ENCODE peak calls at places on chromosomes 16 and 17, in four cellular contexts. One of them, this sample, is unnamed.

GRCh38 chr16:89545831-89546574 is 14.5 kb upstream of the RPL13 start:
- DNase-seq in activated naive CD8-positive, alpha-beta T cell treated with anti-CD3 and anti-CD28 coated beads for 36 hours: no peak
- DNase-seq in cardiac fibroblast: no peak
- DNase-seq in left ventricle myocardium superior: no peak
- DNase-seq in this sample: no peak

GRCh38 chr16:27642753-27643152 is 92.8 kb downstream of the KATNIP start:
- DNase-seq in left ventricle myocardium superior: no peak
- DNase-seq in cardiac fibroblast: peak
- DNase-seq in activated naive CD8-positive, alpha-beta T cell treated with anti-CD3 and anti-CD28 coated beads for 36 hours: no peak
- DNase-seq in this sample: no peak

GRCh38 chr16:55116165-55116894 is 185.7 kb downstream of the IRX5 start:
- DNase-seq in left ventricle myocardium superior: no peak
- DNase-seq in activated naive CD8-positive, alpha-beta T cell treated with anti-CD3 and anti-CD28 coated beads for 36 hours: no peak
- DNase-seq in cardiac fibroblast: no peak
- DNase-seq in this sample: no peak

GRCh38 chr17:83118071-83118841 is 38.8 kb downstream of the METRNL start:
- DNase-seq in cardiac fibroblast: no peak
- DNase-seq in left ventricle myocardium superior: no peak
- DNase-seq in activated naive CD8-positive, alpha-beta T cell treated with anti-CD3 and anti-CD28 coated beads for 36 hours: no peak
- DNase-seq in this sample: no peak

GRCh38 chr17:2053380-2054261 is 1.3 kb upstream of the HIC1 start:
- DNase-seq in cardiac fibroblast: peak
- DNase-seq in left ventricle myocardium superior: peak
- DNase-seq in activated naive CD8-positive, alpha-beta T cell treated with anti-CD3 and anti-CD28 coated beads for 36 hours: peak
- DNase-seq in this sample: peak

GRCh38 chr17:77882481-77883212 is 75.9 kb upstream of the TNRC6C start:
- DNase-seq in cardiac fibroblast: peak
- DNase-seq in activated naive CD8-positive, alpha-beta T cell treated with anti-CD3 and anti-CD28 coated beads for 36 hours: peak
- DNase-seq in left ventricle myocardium superior: peak
- DNase-seq in this sample: no peak

GRCh38 chr17:72332367-72332766 is 211.5 kb downstream of the SOX9 start:
- DNase-seq in cardiac fibroblast: no peak
- DNase-seq in left ventricle myocardium superior: no peak
- DNase-seq in activated naive CD8-positive, alpha-beta T cell treated with anti-CD3 and anti-CD28 coated beads for 36 hours: no peak
- DNase-seq in this sample: no peak

GRCh38 chr17:79476074-79476473 is 134.8 kb downstream of the RBFOX3 start:
- DNase-seq in cardiac fibroblast: no peak
- DNase-seq in activated naive CD8-positive, alpha-beta T cell treated with anti-CD3 and anti-CD28 coated beads for 36 hours: no peak
- DNase-seq in left ventricle myocardium superior: no peak
- DNase-seq in this sample: no peak

GRCh38 chr16:57666353-57667068 is 1.6 kb upstream of the ADGRG3 start:
- DNase-seq in activated naive CD8-positive, alpha-beta T cell treated with anti-CD3 and anti-CD28 coated beads for 36 hours: no peak
- DNase-seq in left ventricle myocardium superior: no peak
- DNase-seq in cardiac fibroblast: no peak
- DNase-seq in this sample: no peak

GRCh38 chr17:57068222-57068658 is 16.8 kb upstream of the AKAP1 start:
- DNase-seq in cardiac fibroblast: no peak
- DNase-seq in activated naive CD8-positive, alpha-beta T cell treated with anti-CD3 and anti-CD28 coated beads for 36 hours: no peak
- DNase-seq in left ventricle myocardium superior: no peak
- DNase-seq in this sample: no peak

GRCh38 chr17:35352284-35352683 is 21.1 kb downstream of the SLFN11 start:
- DNase-seq in cardiac fibroblast: no peak
- DNase-seq in activated naive CD8-positive, alpha-beta T cell treated with anti-CD3 and anti-CD28 coated beads for 36 hours: no peak
- DNase-seq in left ventricle myocardium superior: no peak
- DNase-seq in this sample: no peak

GRCh38 chr17:67203818-67204217 is 41.2 kb downstream of the HELZ start:
- DNase-seq in left ventricle myocardium superior: no peak
- DNase-seq in activated naive CD8-positive, alpha-beta T cell treated with anti-CD3 and anti-CD28 coated beads for 36 hours: no peak
- DNase-seq in cardiac fibroblast: no peak
- DNase-seq in this sample: no peak

GRCh38 chr17:80119839-80120238 is 18.5 kb downstream of the GAA start:
- DNase-seq in activated naive CD8-positive, alpha-beta T cell treated with anti-CD3 and anti-CD28 coated beads for 36 hours: no peak
- DNase-seq in cardiac fibroblast: no peak
- DNase-seq in left ventricle myocardium superior: no peak
- DNase-seq in this sample: no peak

GRCh38 chr16:23258919-23259237 is 43.2 kb upstream of the SCNN1B start:
- DNase-seq in left ventricle myocardium superior: no peak
- DNase-seq in cardiac fibroblast: no peak
- DNase-seq in activated naive CD8-positive, alpha-beta T cell treated with anti-CD3 and anti-CD28 coated beads for 36 hours: no peak
- DNase-seq in this sample: no peak

GRCh38 chr16:77949445-77949844 is 72.9 kb upstream of the CLEC3A start:
- DNase-seq in activated naive CD8-positive, alpha-beta T cell treated with anti-CD3 and anti-CD28 coated beads for 36 hours: no peak
- DNase-seq in cardiac fibroblast: no peak
- DNase-seq in left ventricle myocardium superior: peak
- DNase-seq in this sample: no peak

GRCh38 chr16:54143934-54144333 is 142.7 kb downstream of the IRX3 start:
- DNase-seq in cardiac fibroblast: no peak
- DNase-seq in left ventricle myocardium superior: no peak
- DNase-seq in activated naive CD8-positive, alpha-beta T cell treated with anti-CD3 and anti-CD28 coated beads for 36 hours: no peak
- DNase-seq in this sample: no peak

GRCh38 chr16:17395849-17396480 is 74.8 kb downstream of the XYLT1 start:
- DNase-seq in left ventricle myocardium superior: no peak
- DNase-seq in activated naive CD8-positive, alpha-beta T cell treated with anti-CD3 and anti-CD28 coated beads for 36 hours: no peak
- DNase-seq in cardiac fibroblast: peak
- DNase-seq in this sample: no peak

GRCh38 chr16:51888021-51888420 is 658.9 kb downstream of the TOX3 start:
- DNase-seq in left ventricle myocardium superior: no peak
- DNase-seq in activated naive CD8-positive, alpha-beta T cell treated with anti-CD3 and anti-CD28 coated beads for 36 hours: no peak
- DNase-seq in cardiac fibroblast: no peak
- DNase-seq in this sample: no peak

GRCh38 chr17:83062011-83062817 is 17.2 kb upstream of the METRNL start:
- DNase-seq in left ventricle myocardium superior: peak
- DNase-seq in cardiac fibroblast: no peak
- DNase-seq in activated naive CD8-positive, alpha-beta T cell treated with anti-CD3 and anti-CD28 coated beads for 36 hours: no peak
- DNase-seq in this sample: no peak

GRCh38 chr17:33013596-33014375 is 22.1 kb downstream of the SPACA3 start:
- DNase-seq in activated naive CD8-positive, alpha-beta T cell treated with anti-CD3 and anti-CD28 coated beads for 36 hours: no peak
- DNase-seq in left ventricle myocardium superior: no peak
- DNase-seq in cardiac fibroblast: no peak
- DNase-seq in this sample: no peak

GRCh38 chr17:32854834-32855389 is 22.0 kb downstream of the MYO1D start:
- DNase-seq in cardiac fibroblast: no peak
- DNase-seq in activated naive CD8-positive, alpha-beta T cell treated with anti-CD3 and anti-CD28 coated beads for 36 hours: no peak
- DNase-seq in left ventricle myocardium superior: no peak
- DNase-seq in this sample: no peak

GRCh38 chr17:10809605-10810004 is 5.7 kb upstream of the TMEM238L start:
- DNase-seq in activated naive CD8-positive, alpha-beta T cell treated with anti-CD3 and anti-CD28 coated beads for 36 hours: no peak
- DNase-seq in left ventricle myocardium superior: no peak
- DNase-seq in cardiac fibroblast: no peak
- DNase-seq in this sample: no peak

GRCh38 chr16:28915181-28915580 is 9.9 kb downstream of the RABEP2 start:
- DNase-seq in cardiac fibroblast: peak
- DNase-seq in activated naive CD8-positive, alpha-beta T cell treated with anti-CD3 and anti-CD28 coated beads for 36 hours: no peak
- DNase-seq in left ventricle myocardium superior: no peak
- DNase-seq in this sample: no peak

GRCh38 chr17:39927928-39928867 is 666 bp downstream of the LRRC3C start:
- DNase-seq in cardiac fibroblast: no peak
- DNase-seq in activated naive CD8-positive, alpha-beta T cell treated with anti-CD3 and anti-CD28 coated beads for 36 hours: peak
- DNase-seq in left ventricle myocardium superior: peak
- DNase-seq in this sample: no peak

GRCh38 chr16:67430504-67431076 is 331 bp upstream of the HSD11B2 start:
- DNase-seq in activated naive CD8-positive, alpha-beta T cell treated with anti-CD3 and anti-CD28 coated beads for 36 hours: peak
- DNase-seq in left ventricle myocardium superior: no peak
- DNase-seq in cardiac fibroblast: no peak
- DNase-seq in this sample: peak

GRCh38 chr17:31068291-31068690 is 26.5 kb upstream of the NF1 start:
- DNase-seq in cardiac fibroblast: peak
- DNase-seq in left ventricle myocardium superior: peak
- DNase-seq in activated naive CD8-positive, alpha-beta T cell treated with anti-CD3 and anti-CD28 coated beads for 36 hours: peak
- DNase-seq in this sample: no peak

GRCh38 chr17:8285270-8286181 is 2.9 kb upstream of the RANGRF start:
- DNase-seq in cardiac fibroblast: no peak
- DNase-seq in activated naive CD8-positive, alpha-beta T cell treated with anti-CD3 and anti-CD28 coated beads for 36 hours: no peak
- DNase-seq in left ventricle myocardium superior: no peak
- DNase-seq in this sample: no peak

This sample was measured in NCI-H345.